ENCODE peak calls at places on chromosomes 11 and 22, in five cellular contexts. X, R, E, Z and J are unnamed samples.

GRCh38 chr22:46084943-46085830 is 65.1 kb upstream of the PPARA start:
- DNase-seq in Z (peak; percentile 72), R (no peak), X (peak; percentile 89), E (peak; percentile 97), J (peak; percentile 90)

GRCh38 chr11:11981364-11981763 is 27.1 kb downstream of the DKK3 start:
- DNase-seq in R (no peak), Z (no peak), E (peak; percentile 58), X (no peak), J (no peak)

GRCh38 chr22:37171662-37172061 is 16.4 kb downstream of the C1QTNF6 start:
- DNase-seq in E (peak; percentile 12), R (no peak), X (no peak), Z (no peak), J (no peak)

GRCh38 chr11:106398396-106399074 is 321.1 kb downstream of the AASDHPPT start:
- DNase-seq in R (no peak), X (no peak), Z (no peak), E (no peak), J (no peak)

GRCh38 chr11:45457649-45458048 is 171.5 kb upstream of the SYT13 start:
- DNase-seq in R (no peak), X (peak; percentile 77), Z (peak; percentile 18), E (no peak), J (no peak)

GRCh38 chr11:102468636-102469195 is 16.2 kb upstream of the TMEM123 start:
- DNase-seq in R (no peak), X (no peak), E (no peak), Z (no peak), J (no peak)

GRCh38 chr11:28835790-28836189 is 727.6 kb downstream of the METTL15 start:
- DNase-seq in X (peak; percentile 51), Z (peak; percentile 62), R (no peak), E (no peak), J (no peak)

GRCh38 chr22:42785706-42786499 is 65.2 kb upstream of the A4GALT start:
- DNase-seq in E (no peak), X (no peak), R (no peak), Z (no peak), J (peak; percentile 60)

GRCh38 chr22:20111689-20112622 is 3.9 kb upstream of the RANBP1 start:
- DNase-seq in E (no peak), R (no peak), Z (no peak), X (no peak), J (no peak)

GRCh38 chr11:14748093-14748492 is 104.5 kb downstream of the PDE3B start:
- DNase-seq in Z (no peak), R (no peak), X (no peak), E (no peak), J (no peak)

GRCh38 chr11:69319255-69320106 is 25.5 kb downstream of the MYEOV start:
- DNase-seq in E (no peak), R (no peak), Z (no peak), X (no peak), J (no peak)

GRCh38 chr22:46417769-46418168 is 82.3 kb downstream of the TRMU start:
- DNase-seq in Z (no peak), E (no peak), X (no peak), R (no peak), J (no peak)

GRCh38 chr11:115958089-115959000 is 454.1 kb upstream of the CADM1 start:
- DNase-seq in E (no peak), R (no peak), Z (no peak), X (no peak), J (no peak)

GRCh38 chr11:12066799-12067508 is 43.4 kb upstream of the MICAL2 start:
- DNase-seq in X (peak; percentile 49), R (no peak), E (peak; percentile 86), Z (peak; percentile 79), J (no peak)

GRCh38 chr11:57460756-57461749 is 725 bp downstream of the RTN4RL2 start:
- DNase-seq in E (no peak), X (no peak), R (no peak), Z (no peak), J (no peak)

GRCh38 chr22:26064048-26064447 is 105.2 kb upstream of the SEZ6L start:
- DNase-seq in Z (no peak), X (no peak), R (no peak), E (no peak), J (no peak)

GRCh38 chr11:20634044-20634443 is 34.6 kb downstream of the SLC6A5 start:
- DNase-seq in X (no peak), Z (peak; percentile 40), E (peak; percentile 37), R (no peak), J (no peak)
- TF ChIP-seq CTCF in X (peak; percentile 53), Z (peak; percentile 38), E (no peak), R (no peak), J (no peak)

GRCh38 chr11:113487622-113488021 is 12.4 kb upstream of the DRD2 start:
- DNase-seq in X (no peak), Z (no peak), E (no peak), R (no peak), J (peak; percentile 11)
- TF ChIP-seq CTCF in X (no peak), Z (no peak), E (no peak), R (no peak), J (no peak)

DNA sequence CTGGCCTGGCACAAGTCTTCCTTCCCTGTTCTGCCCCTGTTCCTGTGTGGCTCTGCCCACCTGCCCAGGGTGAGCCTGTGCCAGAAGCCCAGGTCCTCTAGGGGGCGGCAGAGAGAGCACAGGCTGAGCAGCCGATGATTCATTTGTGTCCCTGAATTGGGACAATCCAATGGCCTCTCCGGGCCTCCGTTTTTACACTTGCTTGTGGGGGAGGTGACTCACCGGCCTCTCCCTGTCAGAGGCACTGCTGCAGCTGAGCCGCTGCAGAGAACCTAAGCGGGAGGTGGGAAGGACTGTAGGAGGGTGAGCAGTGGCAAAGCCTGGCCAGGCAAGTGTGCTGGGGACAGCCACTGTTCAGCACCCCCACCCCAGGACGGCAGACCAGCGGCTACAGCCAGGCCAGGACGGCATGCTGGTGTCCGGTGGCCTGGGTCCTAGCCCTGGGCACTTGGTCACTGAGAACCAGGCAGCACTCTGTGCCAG is 65.2 kb upstream of the LMO1 start:
- DNase-seq in E (peak; percentile 92), X (peak; percentile 88), R (peak; percentile 83), Z (peak; percentile 91), J (no peak)
- TF ChIP-seq CTCF in E (no peak), X (peak; percentile 94), R (peak; percentile 92), Z (peak; percentile 92), J (peak; percentile 67)

GRCh38 chr11:76551400-76551799 is 106.6 kb downstream of the EMSY start:
- DNase-seq in R (no peak), Z (peak; percentile 7), E (no peak), X (no peak), J (no peak)
- TF ChIP-seq CTCF in R (no peak), Z (peak; percentile 30), E (no peak), X (peak; percentile 27), J (no peak)